ENCODE peak calls at places on chromosomes 4 and X, in four cellular contexts. One of them, this sample, is unnamed.
A peak's percentile ranks its signal among the peaks of the same experiment; 100 is the strongest.

GRCh38 chrX:154457491-154458115 is 478 bp upstream of the PLXNA3 start:
- DNase-seq in GM12878: no peak
- DNase-seq in K562: peak; percentile 86
- DNase-seq in GM12891: peak; percentile 78
- DNase-seq in this sample: no peak

GRCh38 chr4:87445964-87446363 is 23.6 kb downstream of the NUDT9 start:
- DNase-seq in GM12878: no peak
- DNase-seq in K562: no peak
- DNase-seq in GM12891: no peak
- DNase-seq in this sample: no peak

GRCh38 chr4:16027114-16027513 is 56.7 kb downstream of the PROM1 start:
- DNase-seq in GM12878: no peak
- DNase-seq in K562: no peak
- DNase-seq in GM12891: no peak
- DNase-seq in this sample: no peak

GRCh38 chrX:29947225-29947624 is 268.1 kb upstream of the MAGEB2 start:
- DNase-seq in GM12878: no peak
- DNase-seq in K562: no peak
- DNase-seq in GM12891: no peak
- DNase-seq in this sample: no peak

GRCh38 chr4:185235480-185236154 is 26.2 kb downstream of the SNX25 start:
- DNase-seq in GM12878: no peak
- DNase-seq in K562: no peak
- DNase-seq in GM12891: no peak
- DNase-seq in this sample: no peak

GRCh38 chr4:146062325-146062715 is 113.2 kb upstream of the LSM6 start:
- DNase-seq in GM12878: no peak
- DNase-seq in K562: no peak
- DNase-seq in GM12891: no peak
- DNase-seq in this sample: no peak

GRCh38 chrX:9240956-9241355 is 207.0 kb upstream of the FAM9B start:
- DNase-seq in GM12878: no peak
- DNase-seq in K562: no peak
- DNase-seq in GM12891: no peak
- DNase-seq in this sample: no peak

GRCh38 chrX:37509349-37509748 is 62.1 kb upstream of the LANCL3 start:
- DNase-seq in GM12878: no peak
- DNase-seq in K562: no peak
- DNase-seq in GM12891: no peak
- DNase-seq in this sample: no peak

GRCh38 chr4:105624530-105624929 is 72.1 kb downstream of the ARHGEF38 start:
- DNase-seq in GM12878: no peak
- DNase-seq in K562: no peak
- DNase-seq in GM12891: no peak
- DNase-seq in this sample: no peak

GRCh38 chr4:36508390-36508789 is 227.0 kb downstream of the DTHD1 start:
- DNase-seq in GM12878: no peak
- DNase-seq in K562: no peak
- DNase-seq in GM12891: no peak
- DNase-seq in this sample: no peak

GRCh38 chr4:108544504-108544903 is 75.9 kb upstream of the RPL34 start:
- DNase-seq in GM12878: no peak
- DNase-seq in K562: no peak
- DNase-seq in GM12891: no peak
- DNase-seq in this sample: no peak

GRCh38 chr4:98510757-98511517 is 147.5 kb downstream of the TSPAN5 start:
- DNase-seq in GM12878: no peak
- DNase-seq in K562: no peak
- DNase-seq in GM12891: no peak
- DNase-seq in this sample: no peak

GRCh38 chr4:185716008-185716976 is 95.7 kb downstream of the SORBS2 start:
- DNase-seq in GM12878: no peak
- DNase-seq in K562: no peak
- DNase-seq in GM12891: no peak
- DNase-seq in this sample: no peak

GRCh38 chr4:184288451-184289178 is 70.9 kb upstream of the ENPP6 start:
- DNase-seq in GM12878: peak; percentile 91
- DNase-seq in K562: no peak
- DNase-seq in GM12891: no peak
- DNase-seq in this sample: no peak

GRCh38 chr4:150583287-150584197 is 1.6 kb downstream of the MAB21L2 start:
- DNase-seq in GM12878: no peak
- DNase-seq in K562: no peak
- DNase-seq in GM12891: no peak
- DNase-seq in this sample: no peak

GRCh38 chr4:1009647-1010521 is 1.5 kb upstream of the FGFRL1 start:
- DNase-seq in GM12878: no peak
- DNase-seq in K562: peak; percentile 79
- DNase-seq in GM12891: peak; percentile 78
- DNase-seq in this sample: no peak

GRCh38 chrX:72001906-72002305 is 91.3 kb downstream of the NHSL2 start:
- DNase-seq in GM12878: no peak
- DNase-seq in K562: no peak
- DNase-seq in GM12891: no peak
- DNase-seq in this sample: no peak

GRCh38 chrX:13659057-13659456 is 6.1 kb downstream of the TCEANC start:
- DNase-seq in GM12878: no peak
- DNase-seq in K562: no peak
- DNase-seq in GM12891: no peak
- DNase-seq in this sample: peak; percentile 51

GRCh38 chr4:170015285-170015684 is 10.9 kb downstream of the MFAP3L start:
- DNase-seq in GM12878: no peak
- DNase-seq in K562: no peak
- DNase-seq in GM12891: no peak
- DNase-seq in this sample: no peak

GRCh38 chrX:114073926-114074325 is 510.0 kb upstream of the HTR2C start:
- DNase-seq in GM12878: no peak
- DNase-seq in K562: no peak
- DNase-seq in GM12891: no peak
- DNase-seq in this sample: no peak

GRCh38 chrX:63930140-63930539 is 145.1 kb upstream of the ARHGEF9 start:
- DNase-seq in GM12878: no peak
- DNase-seq in K562: no peak
- DNase-seq in GM12891: no peak
- DNase-seq in this sample: no peak

GRCh38 chr4:72712997-72713396 is 144.0 kb upstream of the ADAMTS3 start:
- DNase-seq in GM12878: no peak
- DNase-seq in K562: no peak
- DNase-seq in GM12891: no peak
- DNase-seq in this sample: no peak

GRCh38 chrX:47723689-47724088 is 64.7 kb upstream of the UXT start:
- DNase-seq in GM12878: no peak
- DNase-seq in K562: no peak
- DNase-seq in GM12891: no peak
- DNase-seq in this sample: no peak

GRCh38 chr4:121397941-121398601 is 17.3 kb upstream of the QRFPR start:
- DNase-seq in GM12878: no peak
- DNase-seq in K562: no peak
- DNase-seq in GM12891: no peak
- DNase-seq in this sample: no peak

GRCh38 chr4:166165829-166166420 is 292.9 kb downstream of the TLL1 start:
- DNase-seq in GM12878: peak; percentile 36
- DNase-seq in K562: peak; percentile 39
- DNase-seq in GM12891: peak; percentile 11
- DNase-seq in this sample: peak; percentile 18

GRCh38 chrX:133909888-133910287 is 75.5 kb downstream of the GPC3 start:
- DNase-seq in GM12878: no peak
- DNase-seq in K562: no peak
- DNase-seq in GM12891: no peak
- DNase-seq in this sample: no peak

GRCh38 chr4:166309286-166309685 is 436.2 kb downstream of the TLL1 start:
- DNase-seq in GM12878: no peak
- DNase-seq in K562: no peak
- DNase-seq in GM12891: no peak
- DNase-seq in this sample: no peak

GRCh38 chr4:42865572-42866189 is 26.8 kb upstream of the GRXCR1 start:
- DNase-seq in GM12878: no peak
- DNase-seq in K562: peak; percentile 22
- DNase-seq in GM12891: peak; percentile 15
- DNase-seq in this sample: peak; percentile 41

GRCh38 chr4:177177446-177178160 is 132.1 kb upstream of the NEIL3 start:
- DNase-seq in GM12878: no peak
- DNase-seq in K562: no peak
- DNase-seq in GM12891: no peak
- DNase-seq in this sample: no peak

GRCh38 chrX:20056704-20057103 is 60.0 kb downstream of the MAP7D2 start:
- DNase-seq in GM12878: no peak
- DNase-seq in K562: no peak
- DNase-seq in GM12891: no peak
- DNase-seq in this sample: no peak

GRCh38 chrX:44439242-44439641 is 95.8 kb upstream of the EFHC2 start:
- DNase-seq in GM12878: no peak
- DNase-seq in K562: no peak
- DNase-seq in GM12891: no peak
- DNase-seq in this sample: no peak

GRCh38 chr4:147518846-147519767 is 38.2 kb downstream of the EDNRA start:
- DNase-seq in GM12878: peak; percentile 28
- DNase-seq in K562: peak; percentile 31
- DNase-seq in GM12891: peak; percentile 13
- DNase-seq in this sample: peak; percentile 52

GRCh38 chrX:155662297-155662696 is 49.5 kb upstream of the TMLHE start:
- DNase-seq in GM12878: no peak
- DNase-seq in K562: no peak
- DNase-seq in GM12891: no peak
- DNase-seq in this sample: peak; percentile 4

GRCh38 chr4:2837110-2837903 is 6.3 kb upstream of the ADD1 start:
- DNase-seq in GM12878: no peak
- DNase-seq in K562: no peak
- DNase-seq in GM12891: no peak
- DNase-seq in this sample: no peak

GRCh38 chr4:70511365-70511764 is 7.0 kb upstream of the AMTN start:
- DNase-seq in GM12878: no peak
- DNase-seq in K562: no peak
- DNase-seq in GM12891: no peak
- DNase-seq in this sample: no peak

GRCh38 chr4:140061194-140061593 is 92.8 kb downstream of the MAML3 start:
- DNase-seq in GM12878: no peak
- DNase-seq in K562: no peak
- DNase-seq in GM12891: no peak
- DNase-seq in this sample: no peak

GRCh38 chr4:140059159-140059558 is 94.8 kb downstream of the MAML3 start:
- DNase-seq in GM12878: no peak
- DNase-seq in K562: no peak
- DNase-seq in GM12891: no peak
- DNase-seq in this sample: no peak

GRCh38 chr4:140057693-140058092 is 96.3 kb downstream of the MAML3 start:
- DNase-seq in GM12878: no peak
- DNase-seq in K562: no peak
- DNase-seq in GM12891: no peak
- DNase-seq in this sample: no peak

GRCh38 chr4:140065393-140065792 is 88.6 kb downstream of the MAML3 start:
- DNase-seq in GM12878: no peak
- DNase-seq in K562: no peak
- DNase-seq in GM12891: no peak
- DNase-seq in this sample: no peak

DNA sequence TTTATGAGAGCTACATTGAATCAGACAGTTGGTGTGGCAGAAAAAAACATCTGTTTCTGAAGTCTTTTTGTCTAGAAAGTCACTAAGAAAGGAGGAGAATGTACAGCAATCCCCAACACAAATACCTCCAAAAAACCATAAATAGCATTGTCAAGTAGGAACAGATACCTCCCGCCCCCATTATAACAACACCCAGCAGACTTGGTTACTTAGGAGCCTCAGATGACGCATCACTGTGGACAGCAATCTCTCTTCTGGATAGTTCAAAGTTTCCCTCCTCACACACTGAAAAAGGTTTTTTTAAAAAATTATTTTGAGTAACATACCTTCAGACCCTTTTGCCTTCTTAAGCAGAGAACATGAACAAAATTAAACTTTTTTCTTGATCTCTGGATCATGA is 92.1 kb downstream of the MAML3 start:
- DNase-seq in GM12878: no peak
- DNase-seq in K562: no peak
- DNase-seq in GM12891: no peak
- DNase-seq in this sample: no peak
- TF ChIP-seq SPI1 in GM12878: no peak
- TF ChIP-seq SPI1 in K562: no peak
- TF ChIP-seq SPI1 in GM12891: no peak
- TF ChIP-seq SPI1 in this sample: no peak

DNA sequence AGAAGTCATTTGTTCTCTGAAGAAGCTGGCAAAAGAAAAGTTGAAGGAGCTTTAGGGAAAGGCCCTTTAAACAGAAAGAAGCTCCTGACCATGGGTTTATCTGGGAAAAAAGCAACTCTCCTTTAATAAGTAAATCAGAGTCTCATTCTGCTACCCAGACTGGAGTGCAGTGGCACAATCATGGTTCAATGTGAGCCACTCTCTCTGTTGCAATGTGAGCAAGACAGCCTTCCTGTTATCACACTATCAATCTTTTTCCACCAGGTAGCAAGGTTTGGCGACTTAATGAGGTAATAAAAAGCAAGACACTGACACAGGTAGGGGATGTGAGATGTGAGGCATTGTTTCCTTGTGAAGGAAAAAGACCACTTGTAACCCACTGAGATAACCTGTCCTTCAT is 111.3 kb downstream of the SYNPO2 start:
- DNase-seq in GM12878: no peak
- DNase-seq in K562: no peak
- DNase-seq in GM12891: no peak
- DNase-seq in this sample: no peak
- TF ChIP-seq SPI1 in GM12878: no peak
- TF ChIP-seq SPI1 in K562: no peak
- TF ChIP-seq SPI1 in GM12891: no peak
- TF ChIP-seq SPI1 in this sample: no peak

DNA sequence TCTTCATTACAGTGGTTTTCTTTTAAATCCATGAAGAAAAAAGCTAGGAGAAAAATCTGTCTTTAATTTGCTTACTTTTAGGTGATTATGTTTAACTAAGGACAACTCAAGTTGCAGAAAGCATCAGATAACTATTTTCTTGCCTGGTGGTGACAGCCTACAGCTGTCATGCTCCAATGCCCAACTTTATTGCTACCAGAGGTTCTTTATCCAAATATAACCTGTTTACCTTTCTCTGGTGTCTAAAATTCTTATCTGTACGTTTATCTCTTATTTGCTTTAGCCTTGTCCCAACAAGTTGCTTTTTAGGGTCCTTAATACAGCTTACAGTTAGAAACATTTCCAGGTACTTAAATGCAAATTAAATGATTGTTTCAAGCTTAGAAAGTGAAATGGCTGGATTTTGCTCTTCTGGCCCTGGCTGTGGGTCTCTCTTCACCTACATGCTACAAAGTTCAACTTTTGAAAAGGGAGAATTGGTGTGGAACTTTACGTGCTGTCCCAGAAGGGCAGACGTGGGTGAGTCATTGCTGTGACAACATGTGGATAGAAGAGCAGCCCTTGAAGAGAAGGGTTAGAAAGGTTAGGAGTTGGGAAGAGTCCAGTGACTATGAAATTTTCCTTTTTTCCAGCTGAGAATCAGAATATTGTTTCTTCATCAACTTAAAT is 60.7 kb downstream of the HPGD start:
- DNase-seq in GM12878: no peak
- DNase-seq in K562: no peak
- DNase-seq in GM12891: no peak
- DNase-seq in this sample: no peak
- TF ChIP-seq SPI1 in GM12878: no peak
- TF ChIP-seq SPI1 in K562: no peak
- TF ChIP-seq SPI1 in GM12891: no peak
- TF ChIP-seq SPI1 in this sample: no peak

GRCh38 chrX:16444353-16444752 is 205.6 kb upstream of the S100G start:
- DNase-seq in GM12878: no peak
- DNase-seq in K562: no peak
- DNase-seq in GM12891: no peak
- DNase-seq in this sample: no peak

GRCh38 chrX:16445166-16445752 is 204.7 kb upstream of the S100G start:
- DNase-seq in GM12878: no peak
- DNase-seq in K562: peak; percentile 24
- DNase-seq in GM12891: no peak
- DNase-seq in this sample: no peak
- TF ChIP-seq SPI1 in GM12878: no peak
- TF ChIP-seq SPI1 in K562: no peak
- TF ChIP-seq SPI1 in GM12891: no peak
- TF ChIP-seq SPI1 in this sample: no peak

This sample was measured in HL-60.